ENCODE peak calls at places on chromosomes 2 and 18, in nine cellular contexts. E is fibroblast of pulmonary artery; I is foreskin fibroblast; D is HCT116; Q is adrenal gland; V is mucosa of descending colon; O is CD8-positive, alpha-beta T cell; G is endodermal cell; L is cardiac muscle cell. B is an unnamed sample.

GRCh38 chr2:43518182-43518581 is 77.7 kb downstream of the THADA start:
- DNase-seq in I (no peak), E (peak), G (no peak), Q (no peak), O (no peak), L (peak), D (no peak), V (no peak), B (no peak)

GRCh38 chr2:190822038-190822437 is 58.6 kb upstream of the GLS start:
- DNase-seq in G (no peak), V (no peak), Q (no peak), L (no peak), I (no peak), O (no peak), D (no peak), E (no peak), B (no peak)

GRCh38 chr2:19369341-19369955 is 11.0 kb upstream of the OSR1 start:
- DNase-seq in L (peak), Q (no peak), E (peak), V (no peak), G (peak), D (peak), O (no peak), I (no peak), B (no peak)

GRCh38 chr2:229641676-229642075 is 72.7 kb downstream of the DNER start:
- DNase-seq in D (no peak), O (no peak), I (no peak), V (no peak), G (no peak), L (no peak), Q (no peak), E (no peak), B (no peak)

GRCh38 chr18:32707586-32707985 is 65.2 kb downstream of the KLHL14 start:
- DNase-seq in E (no peak), I (no peak), Q (no peak), L (no peak), G (no peak), V (no peak), D (no peak), O (no peak), B (no peak)

GRCh38 chr2:229731916-229732315 is 17.6 kb upstream of the DNER start:
- DNase-seq in G (no peak), D (no peak), E (peak), I (peak), O (no peak), Q (no peak), V (no peak), L (peak), B (no peak)

GRCh38 chr2:190547914-190548313 is 13.4 kb upstream of the NEMP2 start:
- DNase-seq in E (no peak), O (no peak), D (no peak), L (no peak), I (no peak), G (no peak), Q (no peak), V (no peak), B (no peak)

GRCh38 chr2:95353613-95354468 is 48.7 kb upstream of the FAHD2A start:
- DNase-seq in D (no peak), O (no peak), L (no peak), V (no peak), G (peak), Q (no peak), I (no peak), E (no peak), B (peak)

GRCh38 chr2:37771600-37772088 is 100.2 kb upstream of the CDC42EP3 start:
- DNase-seq in L (peak), V (no peak), I (no peak), Q (no peak), G (no peak), D (no peak), E (peak), O (no peak), B (no peak)

GRCh38 chr2:26691881-26692813 is at the start of gene KCNK3:
- DNase-seq in I (peak), Q (peak), E (peak), G (peak), D (no peak), V (peak), L (peak), O (peak), B (peak)

GRCh38 chr2:30662268-30663131 is 144.7 kb downstream of the CAPN13 start:
- DNase-seq in E (no peak), Q (no peak), G (peak), I (no peak), V (peak), L (no peak), O (no peak), D (no peak), B (peak)

GRCh38 chr2:28206786-28207185 is 185.9 kb upstream of the FOSL2 start:
- DNase-seq in V (no peak), G (no peak), O (no peak), I (no peak), D (no peak), L (peak), E (peak), Q (no peak), B (no peak)

GRCh38 chr18:10230072-10230471 is 224.4 kb upstream of the APCDD1 start:
- DNase-seq in V (no peak), O (no peak), Q (peak), G (peak), L (peak), I (peak), E (peak), D (peak), B (no peak)

GRCh38 chr18:3596324-3597158 is 146.6 kb downstream of the TGIF1 start:
- DNase-seq in O (no peak), I (no peak), V (peak), L (no peak), E (peak), G (peak), Q (peak), D (no peak), B (no peak)

GRCh38 chr2:60641866-60642788 is 88.7 kb upstream of the BCL11A start:
- DNase-seq in G (peak), I (peak), O (no peak), E (peak), D (peak), Q (no peak), L (peak), V (no peak), B (no peak)

GRCh38 chr2:239738159-239738558 is 287.0 kb downstream of the NDUFA10 start:
- DNase-seq in Q (no peak), I (no peak), D (no peak), V (no peak), L (no peak), E (no peak), G (no peak), O (no peak), B (no peak)

GRCh38 chr18:51278045-51278649 is 80.7 kb upstream of the MEX3C start:
- DNase-seq in L (peak), E (peak), D (peak), O (no peak), G (peak), Q (peak), V (peak), I (no peak), B (no peak)

GRCh38 chr2:237980087-237980486 is 13.3 kb downstream of the UBE2F start:
- DNase-seq in E (no peak), Q (no peak), D (no peak), V (no peak), I (no peak), O (no peak), L (no peak), G (no peak), B (no peak)

DNA sequence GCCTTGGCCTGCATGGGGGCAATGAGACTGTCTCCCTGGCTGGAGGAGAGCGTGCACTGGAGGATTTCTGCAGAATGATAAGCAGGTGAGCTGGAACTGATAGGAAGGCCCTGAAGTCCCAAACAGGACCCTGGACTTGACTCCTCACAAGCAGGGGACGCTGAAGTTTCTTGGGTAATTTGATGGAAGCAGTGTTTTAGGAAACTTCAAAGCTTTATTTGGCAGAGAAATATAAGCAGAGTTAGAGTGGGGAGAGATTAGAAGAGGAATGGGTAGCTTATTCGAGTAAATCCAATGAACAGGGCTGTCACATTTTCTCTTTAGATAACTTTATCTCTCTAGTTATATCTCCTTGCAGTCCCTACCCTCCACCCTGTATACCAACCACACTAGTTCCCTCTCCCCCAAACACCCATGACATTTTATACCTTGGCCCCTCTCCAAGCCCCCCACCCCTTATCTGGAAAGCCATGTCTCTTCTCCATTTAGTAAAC is 73.6 kb upstream of the IGFBP5 start:
- DNase-seq in I (no peak), G (no peak), E (no peak), O (no peak), V (no peak), L (no peak), D (no peak), Q (no peak), B (no peak)
- TF ChIP-seq CTCF in I (no peak), G (no peak), E (no peak), O (no peak), V (no peak), L (no peak), D (no peak), Q (no peak), B (no peak)

GRCh38 chr2:196431957-196432356 is 207.6 kb upstream of the CCDC150 start:
- DNase-seq in O (no peak), V (no peak), I (peak), L (peak), Q (no peak), G (peak), E (peak), D (peak), B (no peak)
- TF ChIP-seq CTCF in O (no peak), V (no peak), I (peak), L (peak), Q (no peak), G (peak), E (peak), D (peak), B (peak)

DNA sequence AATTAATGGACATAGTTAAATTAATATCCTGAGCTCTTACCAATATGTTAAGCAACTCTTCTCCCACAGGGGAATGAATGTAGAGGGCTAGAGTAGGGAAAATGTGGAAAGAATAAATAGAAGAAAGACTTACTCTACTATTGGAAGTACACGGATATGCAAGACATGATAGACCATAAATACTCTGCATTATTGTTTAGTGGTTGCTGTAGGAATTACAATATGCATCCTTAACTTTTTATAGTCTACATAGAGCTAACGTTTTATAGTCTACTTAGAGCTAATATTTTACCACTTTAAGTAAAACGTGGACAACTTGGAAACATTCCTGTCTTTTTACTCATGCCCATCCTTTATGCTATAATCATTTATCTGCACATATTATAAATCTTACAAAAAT is 163.8 kb upstream of the GALNT5 start:
- DNase-seq in Q (no peak), I (no peak), V (no peak), G (no peak), D (no peak), O (no peak), L (no peak), E (no peak), B (no peak)
- TF ChIP-seq CTCF in Q (no peak), I (no peak), V (no peak), G (peak), D (peak), O (no peak), L (no peak), E (no peak), B (no peak)

DNA sequence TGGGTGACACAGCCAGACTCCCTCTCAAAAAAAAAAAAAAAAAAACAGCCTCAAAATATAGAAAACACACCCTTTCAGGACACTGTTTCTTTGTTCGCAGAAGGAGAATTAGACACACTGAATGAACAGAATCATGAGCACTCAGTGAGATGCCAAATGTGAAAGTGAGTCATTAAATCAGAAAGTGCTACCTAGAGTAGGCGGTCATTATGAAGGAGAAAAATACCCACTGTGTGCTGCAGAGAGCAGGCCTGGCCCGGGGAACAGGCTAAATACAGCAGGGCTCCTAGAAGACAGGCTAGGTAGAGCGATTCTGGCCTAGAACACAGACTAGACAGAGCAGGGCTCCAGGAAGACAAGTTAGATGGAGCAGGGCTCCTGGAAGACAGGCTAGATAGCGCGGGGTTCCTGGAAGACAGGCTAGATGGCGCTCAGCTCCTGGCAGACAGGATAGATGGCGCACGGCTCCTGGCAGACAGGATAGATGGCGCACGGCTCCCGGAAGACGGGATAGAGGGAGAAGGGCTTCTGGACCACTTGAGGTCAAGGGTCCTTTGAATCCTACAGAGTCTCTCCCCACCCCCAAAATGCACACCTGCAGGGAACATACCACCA is 43.3 kb upstream of the SLC66A3 start:
- DNase-seq in O (no peak), V (no peak), Q (no peak), L (no peak), D (peak), I (no peak), E (no peak), G (peak), B (no peak)
- TF ChIP-seq CTCF in O (no peak), V (no peak), Q (no peak), L (no peak), D (no peak), I (no peak), E (no peak), G (peak), B (no peak)

GRCh38 chr2:104318001-104318555 is 535.8 kb upstream of the POU3F3 start:
- DNase-seq in D (no peak), E (no peak), O (no peak), G (no peak), L (no peak), V (no peak), Q (no peak), I (no peak), B (no peak)

DNA sequence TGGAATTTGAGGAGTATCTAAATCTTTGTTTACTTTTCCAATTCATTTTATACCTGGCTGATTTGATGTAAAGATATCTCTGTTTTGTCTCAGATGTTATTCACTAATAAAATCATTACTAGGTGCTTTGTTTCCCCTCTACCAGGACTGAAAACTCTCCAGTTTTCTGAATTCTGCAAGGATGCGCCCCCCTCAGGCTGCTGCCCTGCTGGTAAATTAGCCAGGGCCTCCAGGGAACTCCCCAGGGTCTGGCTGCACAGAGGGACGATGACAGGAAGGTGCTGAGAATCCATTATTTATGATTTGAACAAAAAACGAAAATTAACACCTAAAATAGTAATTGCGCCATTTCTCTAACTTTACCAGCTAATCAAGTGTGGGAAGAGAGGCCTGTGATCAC is 541.2 kb upstream of the POU3F3 start:
- DNase-seq in G (peak), O (no peak), V (no peak), L (no peak), Q (no peak), D (no peak), I (no peak), E (no peak), B (no peak)
- TF ChIP-seq CTCF in G (peak), O (no peak), V (no peak), L (no peak), Q (no peak), D (no peak), I (no peak), E (no peak), B (no peak)

DNA sequence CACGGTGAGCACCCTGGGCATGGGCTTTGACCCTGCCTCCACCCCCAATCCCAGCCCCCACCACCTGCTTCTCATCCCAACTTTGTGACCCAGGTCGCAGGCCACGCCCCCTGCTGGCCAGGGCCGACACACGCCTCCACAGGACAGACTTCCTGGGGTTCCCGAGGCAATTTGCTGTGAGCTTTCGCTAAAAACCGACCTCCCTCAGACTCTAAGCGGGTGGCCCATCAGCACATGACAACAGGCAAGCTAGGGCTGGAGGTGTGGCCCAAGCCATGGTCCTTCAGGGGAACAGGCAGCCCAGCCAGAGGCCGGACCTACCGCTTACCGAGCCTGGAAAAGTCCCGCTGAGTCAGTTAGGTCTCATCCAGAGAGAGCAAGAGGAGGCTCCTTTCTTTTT is 31.9 kb downstream of the C1QL2 start:
- DNase-seq in D (peak), Q (no peak), I (peak), E (peak), V (peak), O (no peak), L (peak), G (peak), B (no peak)
- TF ChIP-seq CTCF in D (peak), Q (no peak), I (peak), E (peak), V (peak), O (peak), L (peak), G (peak), B (peak)